ENCODE peak calls at places on chromosomes 1 and 21, in eight cellular contexts. C, P, J, Q, U, H, V and R are unnamed samples.

GRCh38 chr1:56062625-56063024 is 516.7 kb downstream of the PLPP3 start:
- DNase-seq in C (no peak), P (no peak), J (no peak), Q (no peak), U (no peak), H (no peak), V (no peak), R (no peak)

GRCh38 chr21:43959231-43960041 is 52.7 kb upstream of the TRAPPC10 start:
- DNase-seq in C (no peak), P (no peak), J (no peak), Q (no peak), U (no peak), H (no peak), V (no peak), R (no peak)

GRCh38 chr1:3478187-3478586 is 23.7 kb downstream of the ARHGEF16 start:
- DNase-seq in C (no peak), P (no peak), J (no peak), Q (no peak), U (no peak), H (no peak), V (no peak), R (no peak)

GRCh38 chr1:215539803-215540575 is 27.1 kb upstream of the KCTD3 start:
- DNase-seq in C (no peak), P (no peak), J (no peak), Q (no peak), U (no peak), H (no peak), V (peak), R (no peak)

GRCh38 chr21:33135925-33136324 is 66.0 kb downstream of the OLIG1 start:
- DNase-seq in C (no peak), P (no peak), J (no peak), Q (no peak), U (no peak), H (no peak), V (no peak), R (no peak)

GRCh38 chr1:15848143-15848928 is 829 bp downstream of the SPEN start:
- DNase-seq in C (peak), P (peak), J (no peak), Q (peak), U (peak), H (peak), V (no peak), R (no peak)

GRCh38 chr1:201275266-201275666 is 8.0 kb upstream of the PKP1 start:
- DNase-seq in C (no peak), P (peak), J (no peak), Q (no peak), U (peak), H (no peak), V (no peak), R (peak)

GRCh38 chr1:89826594-89826993 is 5.8 kb downstream of the LRRC8D start:
- DNase-seq in C (no peak), P (no peak), J (no peak), Q (no peak), U (no peak), H (no peak), V (no peak), R (peak)

GRCh38 chr1:193176113-193176512 is 10.3 kb downstream of the B3GALT2 start:
- DNase-seq in C (no peak), P (no peak), J (no peak), Q (no peak), U (no peak), H (no peak), V (no peak), R (no peak)

GRCh38 chr1:116122955-116123757 is 12.0 kb downstream of the MAB21L3 start:
- DNase-seq in C (no peak), P (peak), J (no peak), Q (peak), U (no peak), H (peak), V (peak), R (peak)

GRCh38 chr1:200628223-200628868 is 7.8 kb upstream of the KIF14 start:
- DNase-seq in C (no peak), P (no peak), J (no peak), Q (no peak), U (no peak), H (no peak), V (no peak), R (no peak)

GRCh38 chr1:22221233-22221780 is 78.4 kb upstream of the WNT4 start:
- DNase-seq in C (no peak), P (no peak), J (no peak), Q (no peak), U (no peak), H (no peak), V (no peak), R (no peak)

GRCh38 chr1:96962807-96963206 is 241.2 kb downstream of the PTBP2 start:
- DNase-seq in C (no peak), P (no peak), J (no peak), Q (no peak), U (no peak), H (peak), V (no peak), R (no peak)

GRCh38 chr1:59928996-59929395 is 2.4 kb upstream of the CYP2J2 start:
- DNase-seq in C (no peak), P (no peak), J (no peak), Q (no peak), U (no peak), H (no peak), V (no peak), R (no peak)

GRCh38 chr21:25862596-25862995 is 127.8 kb downstream of the GABPA start:
- DNase-seq in C (no peak), P (no peak), J (peak), Q (no peak), U (no peak), H (no peak), V (no peak), R (no peak)

GRCh38 chr1:63073530-63074306 is 248.6 kb upstream of the FOXD3 start:
- DNase-seq in C (peak), P (no peak), J (no peak), Q (no peak), U (peak), H (peak), V (peak), R (no peak)

GRCh38 chr1:154812911-154813816 is 56.9 kb downstream of the KCNN3 start:
- DNase-seq in C (peak), P (no peak), J (peak), Q (peak), U (peak), H (peak), V (no peak), R (peak)

GRCh38 chr1:197781998-197782718 is 6.9 kb upstream of the DENND1B start:
- DNase-seq in C (no peak), P (no peak), J (no peak), Q (no peak), U (no peak), H (no peak), V (no peak), R (peak)

GRCh38 chr1:231162970-231163830 is 1.3 kb downstream of the TRIM67 start:
- DNase-seq in C (no peak), P (no peak), J (no peak), Q (no peak), U (no peak), H (no peak), V (no peak), R (no peak)

GRCh38 chr1:21289700-21290545 is at the start of gene ECE1:
- DNase-seq in C (peak), P (peak), J (peak), Q (peak), U (peak), H (peak), V (no peak), R (peak)

GRCh38 chr1:192724670-192725069 is 84.2 kb upstream of the RGS2 start:
- DNase-seq in C (no peak), P (no peak), J (no peak), Q (no peak), U (no peak), H (no peak), V (no peak), R (peak)

GRCh38 chr1:3417954-3418353 is 36.5 kb upstream of the ARHGEF16 start:
- DNase-seq in C (no peak), P (no peak), J (no peak), Q (no peak), U (no peak), H (peak), V (no peak), R (no peak)

GRCh38 chr1:85677656-85678055 is 30.6 kb downstream of the ZNHIT6 start:
- DNase-seq in C (no peak), P (no peak), J (no peak), Q (no peak), U (no peak), H (no peak), V (no peak), R (no peak)

GRCh38 chr1:31627930-31628421 is 10.5 kb downstream of the HCRTR1 start:
- DNase-seq in C (peak), P (no peak), J (peak), Q (peak), U (peak), H (no peak), V (no peak), R (no peak)

GRCh38 chr1:27011976-27012563 is 580 bp downstream of the TENT5B start:
- DNase-seq in C (no peak), P (no peak), J (no peak), Q (no peak), U (no peak), H (no peak), V (no peak), R (no peak)

GRCh38 chr1:15158506-15159165 is 5.1 kb downstream of the TMEM51 start:
- DNase-seq in C (no peak), P (no peak), J (no peak), Q (no peak), U (no peak), H (peak), V (no peak), R (peak)

GRCh38 chr1:23561076-23561812 is 1.9 kb upstream of the ID3 start:
- DNase-seq in C (no peak), P (no peak), J (no peak), Q (no peak), U (no peak), H (no peak), V (no peak), R (no peak)

GRCh38 chr1:36199934-36200741 is 24.1 kb upstream of the THRAP3 start:
- DNase-seq in C (no peak), P (peak), J (no peak), Q (no peak), U (peak), H (no peak), V (no peak), R (no peak)

GRCh38 chr21:37257967-37258877 is 8.9 kb downstream of the VPS26C start:
- DNase-seq in C (peak), P (peak), J (peak), Q (peak), U (peak), H (peak), V (no peak), R (peak)

GRCh38 chr1:2986549-2987305 is 34.5 kb upstream of the ACTRT2 start:
- DNase-seq in C (no peak), P (no peak), J (no peak), Q (no peak), U (no peak), H (no peak), V (no peak), R (no peak)

GRCh38 chr1:14915356-14916054 is 238.0 kb upstream of the TMEM51 start:
- DNase-seq in C (peak), P (peak), J (peak), Q (no peak), U (peak), H (peak), V (peak), R (peak)

GRCh38 chr21:17690078-17690494 is 77.4 kb upstream of the BTG3 start:
- DNase-seq in C (no peak), P (no peak), J (no peak), Q (no peak), U (no peak), H (no peak), V (no peak), R (no peak)

DNA sequence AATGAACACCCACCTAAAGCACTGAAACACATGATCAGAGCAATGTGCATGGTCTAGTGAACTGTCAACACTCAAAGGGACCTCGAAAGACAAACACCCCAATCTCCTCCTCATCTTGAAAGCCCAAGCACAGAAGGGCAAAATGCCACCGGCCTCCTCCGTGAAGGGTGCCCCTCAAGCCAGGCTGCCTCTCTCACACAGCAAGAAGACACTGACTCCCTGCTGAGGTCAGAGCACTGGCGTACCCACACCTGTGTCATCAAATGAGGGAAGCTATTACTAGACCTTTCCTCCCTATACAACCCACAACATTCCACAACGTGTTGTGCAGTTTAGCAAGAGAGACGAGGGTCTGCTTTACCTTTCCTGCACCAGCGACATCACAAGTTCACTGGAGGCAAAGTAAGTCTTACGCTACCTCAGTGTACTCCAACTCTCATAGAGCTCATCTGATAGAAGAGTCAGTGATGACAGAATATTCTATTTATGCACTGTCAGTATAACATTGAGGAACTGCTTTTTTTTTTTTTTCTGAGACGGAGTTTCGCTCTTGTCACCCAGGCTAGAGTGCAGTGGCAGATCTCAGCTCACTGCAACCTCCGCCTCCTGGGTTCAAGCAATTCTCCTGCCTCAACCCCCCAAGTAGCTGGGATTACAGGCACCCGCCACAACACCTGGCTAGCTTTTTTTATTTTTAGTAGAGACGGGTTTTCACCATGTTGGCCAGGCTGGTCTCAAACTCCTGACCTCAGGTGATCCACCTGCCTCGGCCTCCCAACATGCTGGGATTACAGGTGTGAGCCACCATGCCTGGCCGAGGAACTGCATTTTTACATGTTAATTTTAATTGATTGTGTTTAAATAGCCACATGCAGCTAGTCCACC is 3.3 kb downstream of the SH3BP5L start:
- DNase-seq in C (no peak), P (peak), J (no peak), Q (no peak), U (no peak), H (no peak), V (no peak), R (no peak)
- H3K27ac ChIP-seq in C (no peak), P (no peak), J (no peak), Q (peak), U (peak), H (no peak), V (no peak), R (no peak)

GRCh38 chr1:225608014-225608796 is 44.7 kb downstream of the ENAH start:
- DNase-seq in C (no peak), P (no peak), J (no peak), Q (no peak), U (no peak), H (no peak), V (no peak), R (no peak)
- TF ChIP-seq CTCF in C (no peak), P (no peak), J (no peak), Q (no peak), U (no peak), H (no peak), V (no peak), R (no peak)

GRCh38 chr1:53323316-53323715 is 4.6 kb downstream of the LRP8 start:
- DNase-seq in C (no peak), P (no peak), J (no peak), Q (no peak), U (no peak), H (no peak), V (no peak), R (no peak)
- H3K27ac ChIP-seq in C (no peak), P (no peak), J (peak), Q (no peak), U (no peak), H (no peak), V (no peak), R (peak)

GRCh38 chr1:162497104-162497722 is 405 bp upstream of the UHMK1 start:
- DNase-seq in C (no peak), P (no peak), J (no peak), Q (no peak), U (no peak), H (no peak), V (no peak), R (no peak)

GRCh38 chr1:162502077-162502476 is 4.5 kb downstream of the UHMK1 start:
- DNase-seq in C (no peak), P (no peak), J (no peak), Q (no peak), U (no peak), H (no peak), V (no peak), R (no peak)

GRCh38 chr1:162498442-162498785 is 796 bp downstream of the UHMK1 start:
- DNase-seq in C (peak), P (no peak), J (no peak), Q (no peak), U (no peak), H (peak), V (no peak), R (no peak)

GRCh38 chr1:162500805-162501204 is 3.2 kb downstream of the UHMK1 start:
- DNase-seq in C (no peak), P (no peak), J (no peak), Q (no peak), U (no peak), H (peak), V (no peak), R (no peak)

GRCh38 chr1:162497723-162498441 is at the start of gene UHMK1:
- DNase-seq in C (peak), P (peak), J (peak), Q (peak), U (peak), H (peak), V (peak), R (peak)
- TF ChIP-seq CTCF in C (no peak), P (no peak), J (peak), Q (no peak), U (no peak), H (no peak), V (no peak), R (no peak)